ENCODE peak calls at places on chromosome 14, in eight cellular contexts. H is fibroblast of pulmonary artery, D is suprapubic skin, Q is AG10803, I is BJ, R is AG09319, T is AG04450, N is right atrium auricular region. P is an unnamed sample.

GRCh38 chr14:22221508-22221907 is 367.5 kb downstream of the DAD1 start:
- DNase-seq in Q (peak; percentile 11), R (no peak), H (peak; percentile 18), I (no peak), D (no peak), T (no peak), N (no peak), P (no peak)

GRCh38 chr14:105582639-105583038 is 56.3 kb downstream of the TMEM121 start:
- DNase-seq in Q (peak; percentile 2), N (no peak), H (no peak), R (no peak), I (no peak), T (no peak), D (peak; percentile 56), P (peak; percentile 84)

GRCh38 chr14:29085546-29085945 is 319.0 kb downstream of the FOXG1 start:
- DNase-seq in R (no peak), I (no peak), D (no peak), T (no peak), Q (peak; percentile 3), N (no peak), H (peak; percentile 3), P (no peak)

GRCh38 chr14:91835197-91835919 is 32.0 kb downstream of the TC2N start:
- DNase-seq in I (no peak), N (no peak), T (no peak), Q (no peak), R (no peak), D (no peak), H (no peak), P (no peak)

GRCh38 chr14:104603623-104604401 is 760 bp downstream of the TMEM179 start:
- DNase-seq in T (no peak), Q (no peak), N (no peak), H (no peak), D (peak; percentile 58), I (no peak), R (no peak), P (peak; percentile 71)

GRCh38 chr14:54564799-54565235 is 2.1 kb upstream of the SAMD4A start:
- DNase-seq in N (no peak), R (peak; percentile 59), T (peak; percentile 57), H (peak; percentile 78), Q (peak; percentile 68), D (no peak), I (no peak), P (no peak)

GRCh38 chr14:51738754-51739153 is 87.0 kb downstream of the FRMD6 start:
- DNase-seq in T (no peak), H (no peak), D (no peak), R (no peak), N (no peak), I (no peak), Q (no peak), P (no peak)

GRCh38 chr14:77265561-77266335 is 5.3 kb downstream of the NGB start:
- DNase-seq in H (no peak), I (no peak), N (no peak), D (no peak), T (no peak), R (no peak), Q (no peak), P (no peak)

GRCh38 chr14:55332654-55333570 is 61.7 kb downstream of the FBXO34 start:
- DNase-seq in T (no peak), R (no peak), Q (no peak), I (no peak), D (no peak), N (no peak), H (no peak), P (no peak)

GRCh38 chr14:73713206-73713803 is 879 bp downstream of the PNMA1 start:
- DNase-seq in H (no peak), Q (no peak), I (no peak), T (no peak), R (no peak), D (no peak), N (no peak), P (no peak)

GRCh38 chr14:68655961-68656360 is 136.9 kb downstream of the ZFP36L1 start:
- DNase-seq in R (no peak), N (peak; percentile 48), H (no peak), D (no peak), I (no peak), Q (no peak), T (no peak), P (peak; percentile 65)

GRCh38 chr14:35898217-35898775 is 72.2 kb downstream of the BRMS1L start:
- DNase-seq in H (no peak), I (no peak), N (no peak), T (no peak), R (no peak), Q (no peak), D (no peak), P (no peak)

GRCh38 chr14:103732868-103733626 is 17.4 kb downstream of the ZFYVE21 start:
- DNase-seq in R (no peak), Q (no peak), I (no peak), D (peak; percentile 7), N (no peak), T (no peak), H (no peak), P (no peak)

GRCh38 chr14:29911815-29912214 is 15.8 kb downstream of the PRKD1 start:
- DNase-seq in N (no peak), D (no peak), H (no peak), T (no peak), R (no peak), Q (no peak), I (no peak), P (no peak)

GRCh38 chr14:80202888-80203562 is 8.3 kb downstream of the DIO2 start:
- DNase-seq in Q (no peak), N (no peak), I (no peak), D (no peak), R (no peak), T (no peak), H (peak; percentile 11), P (no peak)
- TF ChIP-seq CTCF in Q (peak; percentile 33), N (no peak), I (peak; percentile 37), D (peak; percentile 14), R (peak; percentile 25), T (peak; percentile 28), H (peak; percentile 46), P (no peak)

GRCh38 chr14:93984987-93985410 is 8.6 kb upstream of the ASB2 start:
- DNase-seq in T (peak; percentile 85), D (no peak), N (no peak), R (peak; percentile 40), I (peak; percentile 62), H (peak; percentile 59), Q (peak; percentile 95), P (no peak)
- TF ChIP-seq CTCF in T (peak; percentile 47), D (peak; percentile 10), N (peak; percentile 41), R (peak; percentile 46), I (peak; percentile 61), H (peak; percentile 28), Q (peak; percentile 53), P (no peak)

GRCh38 chr14:58638231-58639205 is 756 bp downstream of the DACT1 start:
- DNase-seq in I (no peak), R (no peak), T (no peak), H (peak; percentile 38), N (no peak), D (peak; percentile 64), Q (peak; percentile 36), P (no peak)
- TF ChIP-seq CTCF in I (no peak), R (no peak), T (peak; percentile 20), H (no peak), N (no peak), D (no peak), Q (no peak), P (no peak)

GRCh38 chr14:40417777-40418401 is 985.7 kb upstream of the FBXO33 start:
- DNase-seq in N (no peak), Q (no peak), H (peak; percentile 4), I (no peak), R (no peak), T (no peak), D (no peak), P (no peak)
- TF ChIP-seq CTCF in N (peak; percentile 57), Q (no peak), H (peak; percentile 45), I (no peak), R (no peak), T (no peak), D (peak; percentile 20), P (no peak)

DNA sequence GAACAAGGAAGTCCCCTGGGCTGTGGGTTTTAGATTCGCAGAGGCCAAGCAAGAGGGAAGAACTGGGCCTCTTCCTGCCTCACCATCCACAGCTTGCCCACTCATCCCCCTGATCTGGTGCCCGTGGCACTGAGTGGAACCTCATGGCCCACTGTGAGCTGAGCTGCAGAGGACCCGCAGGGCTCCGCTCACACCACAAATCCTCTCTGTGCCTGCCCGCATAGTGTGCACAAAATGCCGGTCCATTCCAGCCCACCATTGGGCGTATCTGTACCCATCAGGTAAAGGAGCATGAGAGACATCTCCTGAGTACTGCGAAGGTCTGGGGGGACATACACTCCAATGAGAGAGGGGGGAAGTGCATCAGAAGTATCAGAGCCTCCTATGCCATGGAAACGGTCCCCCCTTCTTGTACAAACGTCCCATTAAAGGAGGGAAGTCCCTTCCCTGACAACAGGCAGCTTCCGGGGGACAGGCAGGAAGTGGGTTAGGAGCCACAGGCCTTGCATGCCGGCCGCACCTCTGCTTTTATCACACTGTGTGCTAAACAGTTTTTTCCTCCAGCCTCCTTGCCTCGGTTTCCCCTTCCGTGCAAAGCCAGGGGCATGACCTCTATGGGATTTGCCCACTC is 309.4 kb upstream of the DIO3 start:
- DNase-seq in I (no peak), T (no peak), H (no peak), N (no peak), D (no peak), Q (no peak), R (no peak), P (peak; percentile 66)
- TF ChIP-seq CTCF in I (no peak), T (no peak), H (no peak), N (no peak), D (no peak), Q (no peak), R (no peak), P (no peak)

GRCh38 chr14:66575014-66575413 is 67.1 kb downstream of the GPHN start:
- DNase-seq in T (no peak), Q (no peak), N (no peak), I (no peak), R (no peak), H (no peak), D (no peak), P (no peak)
- TF ChIP-seq CTCF in T (no peak), Q (no peak), N (no peak), I (no peak), R (no peak), H (no peak), D (no peak), P (no peak)

GRCh38 chr14:64673329-64673728 is 30.9 kb upstream of the PLEKHG3 start:
- DNase-seq in H (no peak), T (no peak), R (no peak), I (no peak), Q (no peak), D (no peak), N (no peak), P (no peak)

GRCh38 chr14:64673748-64674147 is 30.5 kb upstream of the PLEKHG3 start:
- DNase-seq in I (no peak), R (no peak), D (no peak), Q (peak; percentile 8), N (no peak), H (no peak), T (no peak), P (no peak)

GRCh38 chr14:64675246-64675645 is 29.0 kb upstream of the PLEKHG3 start:
- DNase-seq in T (no peak), D (no peak), I (no peak), N (no peak), R (no peak), Q (no peak), H (no peak), P (no peak)

GRCh38 chr14:64674829-64675228 is 29.4 kb upstream of the PLEKHG3 start:
- DNase-seq in Q (no peak), R (no peak), N (no peak), D (no peak), T (no peak), H (no peak), I (no peak), P (no peak)

GRCh38 chr14:64671591-64671990 is 32.6 kb upstream of the PLEKHG3 start:
- DNase-seq in N (no peak), I (no peak), T (peak; percentile 39), R (peak; percentile 52), Q (peak; percentile 78), D (no peak), H (peak; percentile 83), P (no peak)
- TF ChIP-seq CTCF in N (peak; percentile 74), I (peak; percentile 79), T (peak; percentile 89), R (peak; percentile 77), Q (peak; percentile 90), D (peak; percentile 58), H (peak; percentile 80), P (peak; percentile 43)